ENCODE peak calls at places on chromosomes 7 and 10, in seven cellular contexts. G, W, J, Q, Y, Z and F are unnamed samples.

GRCh38 chr7:122770943-122771342 is 68.2 kb upstream of the RNF148 start:
- DNase-seq in G (peak), Z (no peak), W (no peak), Q (peak), Y (no peak), J (peak), F (no peak)

GRCh38 chr10:75395171-75395954 is 6.2 kb downstream of the ZNF503 start:
- DNase-seq in Q (no peak), J (peak), G (no peak), W (no peak), Z (no peak), Y (peak), F (peak)

GRCh38 chr10:42999385-43000020 is 77.4 kb upstream of the RET start:
- DNase-seq in Q (no peak), Y (no peak), G (no peak), W (no peak), Z (no peak), J (no peak), F (no peak)

GRCh38 chr10:51770719-51771118 is 71.3 kb upstream of the CSTF2T start:
- DNase-seq in Y (no peak), W (no peak), J (no peak), G (peak), Q (peak), Z (no peak), F (no peak)

GRCh38 chr7:129783097-129783919 is 169.5 kb downstream of the UBE2H start:
- DNase-seq in W (no peak), Z (no peak), J (no peak), Y (no peak), G (no peak), Q (no peak), F (no peak)

GRCh38 chr10:102775973-102776669 is 32.4 kb downstream of the WBP1L start:
- DNase-seq in Z (peak), Y (peak), G (peak), J (no peak), Q (peak), W (no peak), F (peak)

GRCh38 chr10:95748349-95748748 is 7.6 kb upstream of the ENTPD1 start:
- DNase-seq in G (no peak), Y (no peak), W (no peak), J (no peak), Q (no peak), Z (no peak), F (no peak)

GRCh38 chr7:94382155-94382554 is 12.5 kb upstream of the COL1A2 start:
- DNase-seq in Q (no peak), J (no peak), Y (no peak), G (no peak), W (no peak), Z (peak), F (no peak)

GRCh38 chr7:139358541-139359365 is 941 bp upstream of the LUC7L2 start:
- DNase-seq in Z (no peak), G (peak), W (peak), Q (peak), J (no peak), Y (no peak), F (peak)

GRCh38 chr7:76020031-76020714 is 25.8 kb upstream of the TMEM120A start:
- DNase-seq in Y (peak), J (peak), W (peak), G (peak), Q (peak), Z (peak), F (peak)

GRCh38 chr7:44383566-44383965 is 58.2 kb upstream of the CAMK2B start:
- DNase-seq in Z (peak), G (peak), Q (no peak), W (no peak), J (no peak), Y (peak), F (no peak)

GRCh38 chr10:118798186-118798811 is 43.5 kb upstream of the CACUL1 start:
- DNase-seq in Q (no peak), Y (no peak), W (no peak), Z (peak), G (peak), J (no peak), F (no peak)

GRCh38 chr10:68208424-68209042 is 23.4 kb downstream of the ATOH7 start:
- DNase-seq in Y (no peak), Z (no peak), G (peak), Q (peak), J (peak), W (no peak), F (peak)

GRCh38 chr10:114810926-114811325 is 10.7 kb upstream of the FHIP2A start:
- DNase-seq in J (no peak), G (no peak), Q (no peak), W (no peak), Z (no peak), Y (no peak), F (no peak)

GRCh38 chr7:155422151-155422550 is 35.8 kb upstream of the EN2 start:
- DNase-seq in J (no peak), Q (no peak), W (no peak), Z (no peak), G (no peak), Y (no peak), F (no peak)

GRCh38 chr10:62081322-62081945 is 179.9 kb downstream of the ARID5B start:
- DNase-seq in G (peak), Q (peak), Z (no peak), W (no peak), Y (no peak), J (peak), F (no peak)